ENCODE peak calls at places on chromosome 2, in nine cellular contexts. T is NB4, D is psoas muscle, X is PC-3, J is HCT116, Y is cardiac fibroblast, W is cardiac muscle cell, C is lower leg skin, A is left lung. E is an unnamed sample.

GRCh38 chr2:27871805-27872204 is 18.4 kb downstream of the RBKS start:
- DNase-seq in T (peak), C (no peak), D (no peak), X (no peak), J (no peak), A (no peak), W (no peak), Y (no peak), E (peak)

GRCh38 chr2:100321181-100321880 is 970 bp downstream of the LONRF2 start:
- DNase-seq in A (peak), T (no peak), J (no peak), X (peak), C (no peak), W (peak), D (peak), Y (peak), E (peak)

GRCh38 chr2:191180712-191181111 is 29.9 kb upstream of the STAT4 start:
- DNase-seq in X (peak), C (peak), T (peak), Y (peak), A (no peak), W (no peak), D (no peak), J (no peak), E (peak)

GRCh38 chr2:128640847-128641360 is 322.2 kb upstream of the HS6ST1 start:
- DNase-seq in C (no peak), A (no peak), D (no peak), T (no peak), J (no peak), Y (no peak), X (no peak), W (no peak), E (no peak)

GRCh38 chr2:42967959-42968674 is 175.7 kb upstream of the HAAO start:
- DNase-seq in A (no peak), X (no peak), T (no peak), J (no peak), W (no peak), Y (peak), C (peak), D (peak), E (no peak)

GRCh38 chr2:97870396-97870843 is 125.3 kb downstream of the TMEM131 start:
- DNase-seq in C (peak), Y (peak), D (no peak), A (no peak), X (peak), T (peak), W (peak), J (peak), E (peak)

GRCh38 chr2:96535331-96535730 is 1.2 kb upstream of the ARID5A start:
- DNase-seq in C (no peak), Y (no peak), T (no peak), W (no peak), X (no peak), A (no peak), J (no peak), D (peak), E (no peak)

GRCh38 chr2:199581504-199581903 is 123.8 kb upstream of the SATB2 start:
- DNase-seq in W (no peak), D (no peak), X (no peak), C (no peak), J (no peak), Y (peak), T (no peak), A (no peak), E (no peak)

GRCh38 chr2:218882866-218883366 is 2.3 kb downstream of the WNT10A start:
- DNase-seq in A (no peak), X (peak), W (no peak), Y (no peak), T (no peak), J (no peak), D (peak), C (no peak), E (peak)

GRCh38 chr2:69375494-69376353 is 11.3 kb downstream of the GFPT1 start:
- DNase-seq in X (peak), W (peak), D (no peak), A (no peak), C (no peak), J (peak), Y (peak), T (peak), E (peak)

DNA sequence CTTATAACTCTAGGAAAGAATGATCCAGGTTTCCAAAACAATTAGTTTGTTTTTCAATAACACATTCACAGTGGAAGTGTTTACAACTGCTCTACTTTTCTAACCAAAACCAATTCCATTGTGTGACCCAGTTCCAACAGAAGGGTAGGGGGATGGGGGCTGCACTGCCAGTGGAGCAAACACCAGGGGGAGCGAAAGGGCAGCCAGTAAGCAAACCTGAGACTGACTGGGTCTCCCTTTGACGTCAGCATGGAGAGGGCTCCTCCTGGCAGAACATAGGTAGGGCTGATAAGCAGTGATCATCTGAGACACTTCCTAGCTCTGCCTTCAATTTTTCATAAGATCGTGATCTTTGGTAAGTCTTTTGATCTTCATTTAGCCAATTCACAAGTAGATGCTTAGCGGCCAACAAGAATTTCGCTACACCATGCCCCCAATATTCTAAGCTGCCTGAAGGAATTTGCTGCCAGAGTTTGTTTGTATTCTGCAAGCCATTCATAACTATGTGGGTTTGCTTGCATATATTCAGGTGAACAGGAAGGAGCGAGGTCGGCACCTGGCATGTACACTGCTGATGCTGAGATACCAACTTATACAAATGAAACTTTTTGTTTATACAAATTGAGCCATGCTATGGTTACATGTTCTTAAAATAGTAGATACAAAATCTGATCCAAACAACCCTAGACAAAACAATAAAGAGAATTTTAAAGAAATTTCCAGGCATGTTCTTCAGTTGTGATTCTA is 45.9 kb downstream of the ST6GAL2 start:
- DNase-seq in D (no peak), J (no peak), C (no peak), T (peak), W (peak), Y (no peak), A (no peak), X (peak), E (no peak)
- TF ChIP-seq CTCF in D (no peak), J (no peak), C (no peak), T (peak), W (peak), Y (no peak), A (no peak), X (peak), E (no peak)

GRCh38 chr2:106581755-106582430 is 94.7 kb downstream of the CD8B2 start:
- DNase-seq in W (peak), Y (peak), J (peak), A (peak), D (peak), X (peak), C (no peak), T (peak), E (peak)
- H3K4me3 ChIP-seq in W (peak), Y (peak), J (peak), A (peak), D (peak), X (peak), C (no peak), T (no peak), E (peak)

DNA sequence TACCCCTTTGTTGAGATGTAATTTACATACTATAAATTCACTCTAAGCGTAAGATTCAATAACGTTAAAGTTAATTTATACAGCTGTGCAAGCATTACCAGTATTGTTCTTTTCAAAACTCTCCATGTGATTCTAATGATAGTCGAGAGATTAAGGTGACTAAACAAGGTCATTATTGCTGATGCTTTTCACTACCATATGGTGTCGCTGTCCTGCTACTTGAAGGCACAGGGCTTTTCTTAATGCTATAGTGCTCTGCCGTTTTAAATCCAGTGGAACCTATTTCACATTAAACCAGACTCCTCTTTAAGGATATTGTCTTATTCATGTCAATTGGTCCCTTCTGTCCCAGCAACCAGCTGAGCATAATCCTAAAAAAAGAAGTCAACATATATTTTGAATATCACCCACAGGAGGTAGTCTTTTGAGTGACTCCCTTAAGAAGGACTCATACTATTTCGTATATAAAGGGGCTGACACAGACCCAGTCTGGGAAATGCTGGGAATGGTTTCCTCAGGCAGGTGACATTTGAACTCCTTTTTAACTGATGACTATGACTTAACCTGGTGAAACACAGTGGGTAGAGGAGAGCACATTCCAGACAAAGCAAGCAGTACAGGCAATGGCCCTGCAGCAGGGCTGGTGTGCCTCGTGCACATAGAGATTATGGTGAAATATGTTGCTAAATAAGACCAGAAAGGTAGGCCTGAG is 53.9 kb upstream of the CYTIP start:
- DNase-seq in T (peak), A (no peak), Y (peak), D (no peak), W (peak), C (no peak), J (peak), X (peak), E (peak)
- TF ChIP-seq CTCF in T (peak), A (peak), Y (peak), D (peak), W (peak), C (no peak), J (peak), X (peak), E (peak)

GRCh38 chr2:95298471-95299111 is 1.4 kb downstream of the KCNIP3 start:
- DNase-seq in T (no peak), D (no peak), C (no peak), W (no peak), X (no peak), Y (no peak), J (no peak), A (no peak), E (no peak)

GRCh38 chr2:95299961-95300360 is 2.8 kb downstream of the KCNIP3 start:
- DNase-seq in W (no peak), D (no peak), A (no peak), X (no peak), T (no peak), C (no peak), J (no peak), Y (no peak), E (no peak)

GRCh38 chr2:95296036-95296435 is 1.1 kb upstream of the KCNIP3 start:
- DNase-seq in C (no peak), D (no peak), A (no peak), W (no peak), X (no peak), J (no peak), Y (no peak), T (no peak), E (no peak)

GRCh38 chr2:95297088-95297487 is at the start of gene KCNIP3:
- DNase-seq in T (no peak), C (no peak), D (no peak), J (no peak), W (peak), X (peak), A (no peak), Y (no peak), E (no peak)

GRCh38 chr2:95297639-95298395 is 670 bp downstream of the KCNIP3 start:
- DNase-seq in Y (no peak), A (no peak), J (no peak), X (no peak), C (no peak), D (no peak), T (no peak), W (no peak), E (no peak)
- H3K4me3 ChIP-seq in Y (no peak), A (no peak), J (no peak), X (peak), C (no peak), D (no peak), T (no peak), W (no peak), E (no peak)

GRCh38 chr2:501130-501529 is 176.1 kb downstream of the TMEM18 start:
- DNase-seq in J (peak), Y (no peak), X (peak), C (no peak), A (no peak), D (no peak), W (no peak), T (no peak), E (no peak)
- TF ChIP-seq CTCF in J (peak), Y (no peak), X (peak), C (no peak), A (no peak), D (no peak), W (no peak), T (no peak), E (no peak)

GRCh38 chr2:153871231-153872221 is at the start of gene GALNT13:
- DNase-seq in X (peak), C (peak), T (no peak), A (peak), Y (no peak), D (no peak), J (no peak), W (peak), E (peak)
- H3K4me3 ChIP-seq in X (peak), C (peak), T (no peak), A (peak), Y (no peak), D (peak), J (no peak), W (peak), E (peak)